ENCODE peak calls at places on chromosomes 4 and X, in seven cellular contexts. One of them, this sample, is unnamed.

GRCh38 chr4:40515398-40516293 is 114.0 kb downstream of the RBM47 start:
- DNase-seq in NCI-H1092 treated with DMSO at 0.1 percent for 48 hours: no peak
- DNase-seq in RPMI7951: peak; percentile 86
- DNase-seq in astrocyte: no peak
- DNase-seq in AG10803: peak; percentile 11
- DNase-seq in fibroblast of pulmonary artery: peak; percentile 30
- DNase-seq in MCF 10A: peak; percentile 12
- DNase-seq in this sample: no peak

GRCh38 chr4:6425911-6426310 is 46.5 kb downstream of the PPP2R2C start:
- DNase-seq in astrocyte: no peak
- DNase-seq in AG10803: no peak
- DNase-seq in RPMI7951: no peak
- DNase-seq in fibroblast of pulmonary artery: no peak
- DNase-seq in MCF 10A: no peak
- DNase-seq in NCI-H1092 treated with DMSO at 0.1 percent for 48 hours: no peak
- DNase-seq in this sample: no peak

GRCh38 chr4:145709336-145709735 is 29.4 kb downstream of the C4orf51 start:
- DNase-seq in MCF 10A: peak; percentile 32
- DNase-seq in astrocyte: no peak
- DNase-seq in AG10803: no peak
- DNase-seq in NCI-H1092 treated with DMSO at 0.1 percent for 48 hours: peak; percentile 61
- DNase-seq in RPMI7951: no peak
- DNase-seq in fibroblast of pulmonary artery: no peak
- DNase-seq in this sample: no peak

GRCh38 chrX:274904-275475 is 6.2 kb upstream of the PLCXD1 start:
- DNase-seq in MCF 10A: no peak
- DNase-seq in NCI-H1092 treated with DMSO at 0.1 percent for 48 hours: no peak
- DNase-seq in AG10803: no peak
- DNase-seq in RPMI7951: no peak
- DNase-seq in fibroblast of pulmonary artery: no peak
- DNase-seq in astrocyte: no peak
- DNase-seq in this sample: no peak

GRCh38 chr4:154822775-154823174 is 41.7 kb downstream of the RBM46 start:
- DNase-seq in astrocyte: peak; percentile 61
- DNase-seq in fibroblast of pulmonary artery: peak; percentile 65
- DNase-seq in RPMI7951: peak; percentile 28
- DNase-seq in AG10803: peak; percentile 86
- DNase-seq in MCF 10A: peak; percentile 43
- DNase-seq in NCI-H1092 treated with DMSO at 0.1 percent for 48 hours: no peak
- DNase-seq in this sample: peak; percentile 79

GRCh38 chrX:72121381-72121780 is 10.3 kb downstream of the RTL5 start:
- DNase-seq in RPMI7951: peak; percentile 92
- DNase-seq in MCF 10A: peak; percentile 74
- DNase-seq in NCI-H1092 treated with DMSO at 0.1 percent for 48 hours: no peak
- DNase-seq in astrocyte: peak; percentile 77
- DNase-seq in AG10803: peak; percentile 80
- DNase-seq in fibroblast of pulmonary artery: peak; percentile 62
- DNase-seq in this sample: peak; percentile 39

GRCh38 chr4:8846046-8846720 is 25.5 kb downstream of the HMX1 start:
- DNase-seq in AG10803: no peak
- DNase-seq in fibroblast of pulmonary artery: no peak
- DNase-seq in NCI-H1092 treated with DMSO at 0.1 percent for 48 hours: no peak
- DNase-seq in RPMI7951: no peak
- DNase-seq in astrocyte: no peak
- DNase-seq in MCF 10A: no peak
- DNase-seq in this sample: no peak

GRCh38 chr4:125432078-125432477 is 117.3 kb downstream of the FAT4 start:
- DNase-seq in AG10803: peak; percentile 12
- DNase-seq in fibroblast of pulmonary artery: peak; percentile 35
- DNase-seq in NCI-H1092 treated with DMSO at 0.1 percent for 48 hours: no peak
- DNase-seq in MCF 10A: peak; percentile 3
- DNase-seq in astrocyte: peak; percentile 35
- DNase-seq in RPMI7951: no peak
- DNase-seq in this sample: no peak

GRCh38 chrX:137031517-137032377 is 2.0 kb downstream of the GPR101 start:
- DNase-seq in RPMI7951: peak; percentile 24
- DNase-seq in MCF 10A: peak; percentile 21
- DNase-seq in AG10803: peak; percentile 35
- DNase-seq in fibroblast of pulmonary artery: peak; percentile 53
- DNase-seq in astrocyte: peak; percentile 8
- DNase-seq in NCI-H1092 treated with DMSO at 0.1 percent for 48 hours: peak; percentile 59
- DNase-seq in this sample: no peak

GRCh38 chr4:101262683-101263082 is 84.6 kb downstream of the PPP3CA start:
- DNase-seq in astrocyte: no peak
- DNase-seq in NCI-H1092 treated with DMSO at 0.1 percent for 48 hours: no peak
- DNase-seq in fibroblast of pulmonary artery: no peak
- DNase-seq in AG10803: no peak
- DNase-seq in MCF 10A: no peak
- DNase-seq in RPMI7951: no peak
- DNase-seq in this sample: no peak

GRCh38 chrX:150833454-150834056 is 64.9 kb downstream of the CD99L2 start:
- DNase-seq in fibroblast of pulmonary artery: peak; percentile 40
- DNase-seq in AG10803: no peak
- DNase-seq in MCF 10A: no peak
- DNase-seq in RPMI7951: no peak
- DNase-seq in astrocyte: no peak
- DNase-seq in NCI-H1092 treated with DMSO at 0.1 percent for 48 hours: no peak
- DNase-seq in this sample: no peak

GRCh38 chrX:148811236-148811635 is 310.8 kb downstream of the AFF2 start:
- DNase-seq in NCI-H1092 treated with DMSO at 0.1 percent for 48 hours: no peak
- DNase-seq in AG10803: peak; percentile 22
- DNase-seq in RPMI7951: peak; percentile 24
- DNase-seq in MCF 10A: peak; percentile 8
- DNase-seq in astrocyte: peak; percentile 37
- DNase-seq in fibroblast of pulmonary artery: peak; percentile 29
- DNase-seq in this sample: no peak

This sample was measured in BJ.